ENCODE peak calls at places on chromosomes 5 and 9, in seven cellular contexts. One of them, this sample, is unnamed.

GRCh38 chr9:78406146-78406545 is 109.2 kb downstream of the PSAT1 start:
- DNase-seq in HT1080: no peak
- DNase-seq in mesothelial cell of epicardium: no peak
- DNase-seq in stimulated activated CD4-positive, alpha-beta T cell treated with anti-CD3 and anti-CD28 coated beads, Interleukin-4, amount 100 ng/mL, for 48 hours: no peak
- DNase-seq in T-helper 2 cell: no peak
- DNase-seq in Peyer's patch: no peak
- DNase-seq in pulmonary artery endothelial cell: no peak
- DNase-seq in this sample: no peak

GRCh38 chr5:115725522-115725921 is 90.9 kb downstream of the CDO1 start:
- DNase-seq in HT1080: no peak
- DNase-seq in mesothelial cell of epicardium: no peak
- DNase-seq in stimulated activated CD4-positive, alpha-beta T cell treated with anti-CD3 and anti-CD28 coated beads, Interleukin-4, amount 100 ng/mL, for 48 hours: no peak
- DNase-seq in T-helper 2 cell: no peak
- DNase-seq in Peyer's patch: no peak
- DNase-seq in pulmonary artery endothelial cell: no peak
- DNase-seq in this sample: no peak

GRCh38 chr9:134214395-134214765 is 50.0 kb upstream of the RNU6ATAC start:
- DNase-seq in HT1080: no peak
- DNase-seq in mesothelial cell of epicardium: no peak
- DNase-seq in stimulated activated CD4-positive, alpha-beta T cell treated with anti-CD3 and anti-CD28 coated beads, Interleukin-4, amount 100 ng/mL, for 48 hours: no peak
- DNase-seq in T-helper 2 cell: no peak
- DNase-seq in Peyer's patch: no peak
- DNase-seq in pulmonary artery endothelial cell: no peak
- DNase-seq in this sample: no peak

GRCh38 chr9:94850540-94851434 is 124.3 kb downstream of the AOPEP start:
- DNase-seq in HT1080: no peak
- DNase-seq in mesothelial cell of epicardium: no peak
- DNase-seq in stimulated activated CD4-positive, alpha-beta T cell treated with anti-CD3 and anti-CD28 coated beads, Interleukin-4, amount 100 ng/mL, for 48 hours: no peak
- DNase-seq in T-helper 2 cell: no peak
- DNase-seq in Peyer's patch: no peak
- DNase-seq in pulmonary artery endothelial cell: no peak
- DNase-seq in this sample: no peak

GRCh38 chr9:106625259-106625789 is 237.6 kb upstream of the ZNF462 start:
- DNase-seq in HT1080: no peak
- DNase-seq in mesothelial cell of epicardium: no peak
- DNase-seq in stimulated activated CD4-positive, alpha-beta T cell treated with anti-CD3 and anti-CD28 coated beads, Interleukin-4, amount 100 ng/mL, for 48 hours: no peak
- DNase-seq in T-helper 2 cell: no peak
- DNase-seq in Peyer's patch: no peak
- DNase-seq in pulmonary artery endothelial cell: no peak
- DNase-seq in this sample: no peak

GRCh38 chr9:83199240-83199639 is 136.3 kb upstream of the RASEF start:
- DNase-seq in HT1080: peak
- DNase-seq in mesothelial cell of epicardium: no peak
- DNase-seq in stimulated activated CD4-positive, alpha-beta T cell treated with anti-CD3 and anti-CD28 coated beads, Interleukin-4, amount 100 ng/mL, for 48 hours: no peak
- DNase-seq in T-helper 2 cell: no peak
- DNase-seq in Peyer's patch: no peak
- DNase-seq in pulmonary artery endothelial cell: peak
- DNase-seq in this sample: peak

GRCh38 chr9:5976668-5977397 is 38.6 kb downstream of the RANBP6 start:
- DNase-seq in HT1080: no peak
- DNase-seq in mesothelial cell of epicardium: no peak
- DNase-seq in stimulated activated CD4-positive, alpha-beta T cell treated with anti-CD3 and anti-CD28 coated beads, Interleukin-4, amount 100 ng/mL, for 48 hours: no peak
- DNase-seq in T-helper 2 cell: no peak
- DNase-seq in Peyer's patch: no peak
- DNase-seq in pulmonary artery endothelial cell: no peak
- DNase-seq in this sample: no peak

GRCh38 chr5:33936004-33936380 is 194 bp upstream of the RXFP3 start:
- DNase-seq in HT1080: peak
- DNase-seq in mesothelial cell of epicardium: peak
- DNase-seq in stimulated activated CD4-positive, alpha-beta T cell treated with anti-CD3 and anti-CD28 coated beads, Interleukin-4, amount 100 ng/mL, for 48 hours: peak
- DNase-seq in T-helper 2 cell: peak
- DNase-seq in Peyer's patch: no peak
- DNase-seq in pulmonary artery endothelial cell: no peak
- DNase-seq in this sample: peak

GRCh38 chr9:70413427-70413797 is 1.0 kb downstream of the KLF9 start:
- DNase-seq in HT1080: no peak
- DNase-seq in mesothelial cell of epicardium: peak
- DNase-seq in stimulated activated CD4-positive, alpha-beta T cell treated with anti-CD3 and anti-CD28 coated beads, Interleukin-4, amount 100 ng/mL, for 48 hours: peak
- DNase-seq in T-helper 2 cell: peak
- DNase-seq in Peyer's patch: no peak
- DNase-seq in pulmonary artery endothelial cell: no peak
- DNase-seq in this sample: no peak

GRCh38 chr5:144882739-144883283 is 712.1 kb downstream of the KCTD16 start:
- DNase-seq in HT1080: no peak
- DNase-seq in mesothelial cell of epicardium: no peak
- DNase-seq in stimulated activated CD4-positive, alpha-beta T cell treated with anti-CD3 and anti-CD28 coated beads, Interleukin-4, amount 100 ng/mL, for 48 hours: no peak
- DNase-seq in T-helper 2 cell: no peak
- DNase-seq in Peyer's patch: no peak
- DNase-seq in pulmonary artery endothelial cell: no peak
- DNase-seq in this sample: no peak

GRCh38 chr9:82681809-82682208 is 381.1 kb downstream of the RASEF start:
- DNase-seq in HT1080: no peak
- DNase-seq in mesothelial cell of epicardium: no peak
- DNase-seq in stimulated activated CD4-positive, alpha-beta T cell treated with anti-CD3 and anti-CD28 coated beads, Interleukin-4, amount 100 ng/mL, for 48 hours: no peak
- DNase-seq in T-helper 2 cell: no peak
- DNase-seq in Peyer's patch: no peak
- DNase-seq in pulmonary artery endothelial cell: no peak
- DNase-seq in this sample: no peak

GRCh38 chr9:127311239-127311741 is 46.7 kb downstream of the GARNL3 start:
- DNase-seq in HT1080: peak
- DNase-seq in mesothelial cell of epicardium: no peak
- DNase-seq in stimulated activated CD4-positive, alpha-beta T cell treated with anti-CD3 and anti-CD28 coated beads, Interleukin-4, amount 100 ng/mL, for 48 hours: peak
- DNase-seq in T-helper 2 cell: no peak
- DNase-seq in Peyer's patch: no peak
- DNase-seq in pulmonary artery endothelial cell: peak
- DNase-seq in this sample: peak

GRCh38 chr9:112086627-112087026 is 88.5 kb downstream of the SUSD1 start:
- DNase-seq in HT1080: no peak
- DNase-seq in mesothelial cell of epicardium: no peak
- DNase-seq in stimulated activated CD4-positive, alpha-beta T cell treated with anti-CD3 and anti-CD28 coated beads, Interleukin-4, amount 100 ng/mL, for 48 hours: no peak
- DNase-seq in T-helper 2 cell: no peak
- DNase-seq in Peyer's patch: no peak
- DNase-seq in pulmonary artery endothelial cell: no peak
- DNase-seq in this sample: no peak

GRCh38 chr5:179822444-179822990 is 1.8 kb downstream of the SQSTM1 start:
- DNase-seq in HT1080: no peak
- DNase-seq in mesothelial cell of epicardium: no peak
- DNase-seq in stimulated activated CD4-positive, alpha-beta T cell treated with anti-CD3 and anti-CD28 coated beads, Interleukin-4, amount 100 ng/mL, for 48 hours: no peak
- DNase-seq in T-helper 2 cell: no peak
- DNase-seq in Peyer's patch: peak
- DNase-seq in pulmonary artery endothelial cell: no peak
- DNase-seq in this sample: no peak

GRCh38 chr5:142685418-142686209 is at the start of gene FGF1:
- DNase-seq in HT1080: peak
- DNase-seq in mesothelial cell of epicardium: no peak
- DNase-seq in stimulated activated CD4-positive, alpha-beta T cell treated with anti-CD3 and anti-CD28 coated beads, Interleukin-4, amount 100 ng/mL, for 48 hours: no peak
- DNase-seq in T-helper 2 cell: no peak
- DNase-seq in Peyer's patch: no peak
- DNase-seq in pulmonary artery endothelial cell: no peak
- DNase-seq in this sample: no peak

GRCh38 chr5:58933891-58934628 is 351.2 kb downstream of the RAB3C start:
- DNase-seq in HT1080: no peak
- DNase-seq in mesothelial cell of epicardium: no peak
- DNase-seq in stimulated activated CD4-positive, alpha-beta T cell treated with anti-CD3 and anti-CD28 coated beads, Interleukin-4, amount 100 ng/mL, for 48 hours: peak
- DNase-seq in T-helper 2 cell: peak
- DNase-seq in Peyer's patch: no peak
- DNase-seq in pulmonary artery endothelial cell: no peak
- DNase-seq in this sample: no peak

GRCh38 chr9:112065781-112066606 is 109.1 kb downstream of the SUSD1 start:
- DNase-seq in HT1080: no peak
- DNase-seq in mesothelial cell of epicardium: no peak
- DNase-seq in stimulated activated CD4-positive, alpha-beta T cell treated with anti-CD3 and anti-CD28 coated beads, Interleukin-4, amount 100 ng/mL, for 48 hours: no peak
- DNase-seq in T-helper 2 cell: no peak
- DNase-seq in Peyer's patch: peak
- DNase-seq in pulmonary artery endothelial cell: no peak
- DNase-seq in this sample: peak

GRCh38 chr5:31663519-31663918 is 24.6 kb downstream of the PDZD2 start:
- DNase-seq in HT1080: peak
- DNase-seq in mesothelial cell of epicardium: no peak
- DNase-seq in stimulated activated CD4-positive, alpha-beta T cell treated with anti-CD3 and anti-CD28 coated beads, Interleukin-4, amount 100 ng/mL, for 48 hours: no peak
- DNase-seq in T-helper 2 cell: no peak
- DNase-seq in Peyer's patch: no peak
- DNase-seq in pulmonary artery endothelial cell: no peak
- DNase-seq in this sample: no peak

GRCh38 chr5:61702784-61703183 is 370.7 kb downstream of the ZSWIM6 start:
- DNase-seq in HT1080: no peak
- DNase-seq in mesothelial cell of epicardium: no peak
- DNase-seq in stimulated activated CD4-positive, alpha-beta T cell treated with anti-CD3 and anti-CD28 coated beads, Interleukin-4, amount 100 ng/mL, for 48 hours: no peak
- DNase-seq in T-helper 2 cell: no peak
- DNase-seq in Peyer's patch: no peak
- DNase-seq in pulmonary artery endothelial cell: no peak
- DNase-seq in this sample: no peak

GRCh38 chr5:74916831-74917710 is 50.9 kb upstream of the FAM169A start:
- DNase-seq in HT1080: peak
- DNase-seq in mesothelial cell of epicardium: no peak
- DNase-seq in stimulated activated CD4-positive, alpha-beta T cell treated with anti-CD3 and anti-CD28 coated beads, Interleukin-4, amount 100 ng/mL, for 48 hours: no peak
- DNase-seq in T-helper 2 cell: no peak
- DNase-seq in Peyer's patch: no peak
- DNase-seq in pulmonary artery endothelial cell: no peak
- DNase-seq in this sample: no peak

GRCh38 chr5:150274811-150275210 is 14.8 kb downstream of the CAMK2A start:
- DNase-seq in HT1080: no peak
- DNase-seq in mesothelial cell of epicardium: no peak
- DNase-seq in stimulated activated CD4-positive, alpha-beta T cell treated with anti-CD3 and anti-CD28 coated beads, Interleukin-4, amount 100 ng/mL, for 48 hours: no peak
- DNase-seq in T-helper 2 cell: no peak
- DNase-seq in Peyer's patch: no peak
- DNase-seq in pulmonary artery endothelial cell: no peak
- DNase-seq in this sample: no peak

GRCh38 chr5:124253421-124253820 is 493.0 kb downstream of the ZNF608 start:
- DNase-seq in HT1080: no peak
- DNase-seq in mesothelial cell of epicardium: no peak
- DNase-seq in stimulated activated CD4-positive, alpha-beta T cell treated with anti-CD3 and anti-CD28 coated beads, Interleukin-4, amount 100 ng/mL, for 48 hours: no peak
- DNase-seq in T-helper 2 cell: no peak
- DNase-seq in Peyer's patch: no peak
- DNase-seq in pulmonary artery endothelial cell: no peak
- DNase-seq in this sample: no peak

GRCh38 chr9:80503692-80504400 is 932.1 kb downstream of the TLE4 start:
- DNase-seq in HT1080: no peak
- DNase-seq in mesothelial cell of epicardium: no peak
- DNase-seq in stimulated activated CD4-positive, alpha-beta T cell treated with anti-CD3 and anti-CD28 coated beads, Interleukin-4, amount 100 ng/mL, for 48 hours: no peak
- DNase-seq in T-helper 2 cell: no peak
- DNase-seq in Peyer's patch: no peak
- DNase-seq in pulmonary artery endothelial cell: no peak
- DNase-seq in this sample: no peak

GRCh38 chr5:40429258-40430111 is 250.2 kb upstream of the PTGER4 start:
- DNase-seq in HT1080: peak
- DNase-seq in mesothelial cell of epicardium: no peak
- DNase-seq in stimulated activated CD4-positive, alpha-beta T cell treated with anti-CD3 and anti-CD28 coated beads, Interleukin-4, amount 100 ng/mL, for 48 hours: no peak
- DNase-seq in T-helper 2 cell: no peak
- DNase-seq in Peyer's patch: no peak
- DNase-seq in pulmonary artery endothelial cell: peak
- DNase-seq in this sample: no peak

GRCh38 chr5:172491481-172491880 is 37.2 kb upstream of the SH3PXD2B start:
- DNase-seq in HT1080: no peak
- DNase-seq in mesothelial cell of epicardium: peak
- DNase-seq in stimulated activated CD4-positive, alpha-beta T cell treated with anti-CD3 and anti-CD28 coated beads, Interleukin-4, amount 100 ng/mL, for 48 hours: no peak
- DNase-seq in T-helper 2 cell: no peak
- DNase-seq in Peyer's patch: no peak
- DNase-seq in pulmonary artery endothelial cell: no peak
- DNase-seq in this sample: peak

GRCh38 chr9:134067904-134068741 is at the start of gene BRD3:
- DNase-seq in HT1080: peak
- DNase-seq in mesothelial cell of epicardium: peak
- DNase-seq in stimulated activated CD4-positive, alpha-beta T cell treated with anti-CD3 and anti-CD28 coated beads, Interleukin-4, amount 100 ng/mL, for 48 hours: peak
- DNase-seq in T-helper 2 cell: peak
- DNase-seq in Peyer's patch: peak
- DNase-seq in pulmonary artery endothelial cell: peak
- DNase-seq in this sample: peak

GRCh38 chr5:150317048-150318003 is 14.6 kb upstream of the ARSI start:
- DNase-seq in HT1080: peak
- DNase-seq in mesothelial cell of epicardium: no peak
- DNase-seq in stimulated activated CD4-positive, alpha-beta T cell treated with anti-CD3 and anti-CD28 coated beads, Interleukin-4, amount 100 ng/mL, for 48 hours: no peak
- DNase-seq in T-helper 2 cell: no peak
- DNase-seq in Peyer's patch: no peak
- DNase-seq in pulmonary artery endothelial cell: peak
- DNase-seq in this sample: no peak

GRCh38 chr9:18268381-18268780 is 205.6 kb upstream of the ADAMTSL1 start:
- DNase-seq in HT1080: peak
- DNase-seq in mesothelial cell of epicardium: no peak
- DNase-seq in stimulated activated CD4-positive, alpha-beta T cell treated with anti-CD3 and anti-CD28 coated beads, Interleukin-4, amount 100 ng/mL, for 48 hours: no peak
- DNase-seq in T-helper 2 cell: no peak
- DNase-seq in Peyer's patch: no peak
- DNase-seq in pulmonary artery endothelial cell: no peak
- DNase-seq in this sample: no peak

GRCh38 chr9:123360161-123361085 is 4.4 kb downstream of the CRB2 start:
- DNase-seq in HT1080: peak
- DNase-seq in mesothelial cell of epicardium: peak
- DNase-seq in stimulated activated CD4-positive, alpha-beta T cell treated with anti-CD3 and anti-CD28 coated beads, Interleukin-4, amount 100 ng/mL, for 48 hours: peak
- DNase-seq in T-helper 2 cell: no peak
- DNase-seq in Peyer's patch: peak
- DNase-seq in pulmonary artery endothelial cell: no peak
- DNase-seq in this sample: peak

GRCh38 chr9:123355761-123356520 is at the start of gene CRB2:
- DNase-seq in HT1080: no peak
- DNase-seq in mesothelial cell of epicardium: peak
- DNase-seq in stimulated activated CD4-positive, alpha-beta T cell treated with anti-CD3 and anti-CD28 coated beads, Interleukin-4, amount 100 ng/mL, for 48 hours: no peak
- DNase-seq in T-helper 2 cell: no peak
- DNase-seq in Peyer's patch: no peak
- DNase-seq in pulmonary artery endothelial cell: no peak
- DNase-seq in this sample: no peak

GRCh38 chr9:88388886-88389617 is 808 bp downstream of the SPIN1 start:
- DNase-seq in HT1080: peak
- DNase-seq in mesothelial cell of epicardium: peak
- DNase-seq in stimulated activated CD4-positive, alpha-beta T cell treated with anti-CD3 and anti-CD28 coated beads, Interleukin-4, amount 100 ng/mL, for 48 hours: peak
- DNase-seq in T-helper 2 cell: peak
- DNase-seq in Peyer's patch: peak
- DNase-seq in pulmonary artery endothelial cell: no peak
- DNase-seq in this sample: peak

GRCh38 chr5:13478831-13479465 is 465.5 kb downstream of the DNAH5 start:
- DNase-seq in HT1080: peak
- DNase-seq in mesothelial cell of epicardium: no peak
- DNase-seq in stimulated activated CD4-positive, alpha-beta T cell treated with anti-CD3 and anti-CD28 coated beads, Interleukin-4, amount 100 ng/mL, for 48 hours: no peak
- DNase-seq in T-helper 2 cell: no peak
- DNase-seq in Peyer's patch: no peak
- DNase-seq in pulmonary artery endothelial cell: no peak
- DNase-seq in this sample: no peak

GRCh38 chr9:76181020-76181641 is 213.1 kb downstream of the RFK start:
- DNase-seq in HT1080: peak
- DNase-seq in mesothelial cell of epicardium: no peak
- DNase-seq in stimulated activated CD4-positive, alpha-beta T cell treated with anti-CD3 and anti-CD28 coated beads, Interleukin-4, amount 100 ng/mL, for 48 hours: no peak
- DNase-seq in T-helper 2 cell: no peak
- DNase-seq in Peyer's patch: no peak
- DNase-seq in pulmonary artery endothelial cell: no peak
- DNase-seq in this sample: no peak

GRCh38 chr5:54243483-54244080 is 66.8 kb downstream of the ARL15 start:
- DNase-seq in HT1080: peak
- DNase-seq in mesothelial cell of epicardium: no peak
- DNase-seq in stimulated activated CD4-positive, alpha-beta T cell treated with anti-CD3 and anti-CD28 coated beads, Interleukin-4, amount 100 ng/mL, for 48 hours: peak
- DNase-seq in T-helper 2 cell: peak
- DNase-seq in Peyer's patch: no peak
- DNase-seq in pulmonary artery endothelial cell: no peak
- DNase-seq in this sample: peak

GRCh38 chr5:171316258-171317121 is 7.4 kb downstream of the TLX3 start:
- DNase-seq in HT1080: no peak
- DNase-seq in mesothelial cell of epicardium: peak
- DNase-seq in stimulated activated CD4-positive, alpha-beta T cell treated with anti-CD3 and anti-CD28 coated beads, Interleukin-4, amount 100 ng/mL, for 48 hours: no peak
- DNase-seq in T-helper 2 cell: no peak
- DNase-seq in Peyer's patch: no peak
- DNase-seq in pulmonary artery endothelial cell: no peak
- DNase-seq in this sample: no peak

GRCh38 chr9:86732514-86732913 is 214.8 kb downstream of the GAS1 start:
- DNase-seq in HT1080: peak
- DNase-seq in mesothelial cell of epicardium: no peak
- DNase-seq in stimulated activated CD4-positive, alpha-beta T cell treated with anti-CD3 and anti-CD28 coated beads, Interleukin-4, amount 100 ng/mL, for 48 hours: no peak
- DNase-seq in T-helper 2 cell: no peak
- DNase-seq in Peyer's patch: no peak
- DNase-seq in pulmonary artery endothelial cell: no peak
- DNase-seq in this sample: no peak

GRCh38 chr9:95735701-95736100 is 139.8 kb upstream of the ERCC6L2 start:
- DNase-seq in HT1080: no peak
- DNase-seq in mesothelial cell of epicardium: no peak
- DNase-seq in stimulated activated CD4-positive, alpha-beta T cell treated with anti-CD3 and anti-CD28 coated beads, Interleukin-4, amount 100 ng/mL, for 48 hours: no peak
- DNase-seq in T-helper 2 cell: no peak
- DNase-seq in Peyer's patch: no peak
- DNase-seq in pulmonary artery endothelial cell: no peak
- DNase-seq in this sample: no peak

GRCh38 chr9:20621553-20622329 is 558 bp downstream of the MLLT3 start:
- DNase-seq in HT1080: no peak
- DNase-seq in mesothelial cell of epicardium: peak
- DNase-seq in stimulated activated CD4-positive, alpha-beta T cell treated with anti-CD3 and anti-CD28 coated beads, Interleukin-4, amount 100 ng/mL, for 48 hours: peak
- DNase-seq in T-helper 2 cell: peak
- DNase-seq in Peyer's patch: peak
- DNase-seq in pulmonary artery endothelial cell: peak
- DNase-seq in this sample: peak

This sample was measured in transverse colon.